ENCODE peak calls at places on chromosomes 3 and 15, in nine cellular contexts. One of them, this sample, is unnamed.

GRCh38 chr3:186318135-186318534 is 43.9 kb downstream of the DGKG start:
- DNase-seq in cardiac fibroblast: peak
- DNase-seq in fibroblast of pulmonary artery: no peak
- DNase-seq in SJSA1: no peak
- DNase-seq in bronchial epithelial cell: no peak
- DNase-seq in kidney epithelial cell: no peak
- DNase-seq in cardiac muscle cell: peak
- DNase-seq in CD8-positive, alpha-beta T cell: no peak
- DNase-seq in ascending aorta: no peak
- DNase-seq in this sample: no peak

GRCh38 chr15:90680371-90680935 is 36.7 kb upstream of the BLM start:
- DNase-seq in cardiac fibroblast: peak
- DNase-seq in kidney epithelial cell: peak
- DNase-seq in bronchial epithelial cell: peak
- DNase-seq in cardiac muscle cell: peak
- DNase-seq in ascending aorta: no peak
- DNase-seq in SJSA1: peak
- DNase-seq in fibroblast of pulmonary artery: peak
- DNase-seq in CD8-positive, alpha-beta T cell: no peak
- DNase-seq in this sample: peak

GRCh38 chr3:116734243-116734642 is 24.7 kb downstream of the TUSC7 start:
- DNase-seq in cardiac muscle cell: no peak
- DNase-seq in SJSA1: no peak
- DNase-seq in bronchial epithelial cell: peak
- DNase-seq in cardiac fibroblast: no peak
- DNase-seq in ascending aorta: no peak
- DNase-seq in CD8-positive, alpha-beta T cell: no peak
- DNase-seq in fibroblast of pulmonary artery: no peak
- DNase-seq in kidney epithelial cell: no peak
- DNase-seq in this sample: no peak

GRCh38 chr3:70138606-70139005 is 139.1 kb downstream of the SAMMSON start:
- DNase-seq in kidney epithelial cell: no peak
- DNase-seq in fibroblast of pulmonary artery: no peak
- DNase-seq in cardiac muscle cell: no peak
- DNase-seq in cardiac fibroblast: no peak
- DNase-seq in CD8-positive, alpha-beta T cell: no peak
- DNase-seq in bronchial epithelial cell: peak
- DNase-seq in ascending aorta: no peak
- DNase-seq in SJSA1: no peak
- DNase-seq in this sample: no peak

GRCh38 chr3:53822331-53822741 is 23.9 kb downstream of the CHDH start:
- DNase-seq in bronchial epithelial cell: no peak
- DNase-seq in fibroblast of pulmonary artery: no peak
- DNase-seq in cardiac muscle cell: no peak
- DNase-seq in ascending aorta: no peak
- DNase-seq in CD8-positive, alpha-beta T cell: no peak
- DNase-seq in SJSA1: no peak
- DNase-seq in cardiac fibroblast: no peak
- DNase-seq in kidney epithelial cell: no peak
- DNase-seq in this sample: no peak

GRCh38 chr15:41989573-41990242 is 17.4 kb upstream of the EHD4 start:
- DNase-seq in kidney epithelial cell: no peak
- DNase-seq in SJSA1: peak
- DNase-seq in ascending aorta: peak
- DNase-seq in CD8-positive, alpha-beta T cell: peak
- DNase-seq in cardiac fibroblast: peak
- DNase-seq in bronchial epithelial cell: peak
- DNase-seq in fibroblast of pulmonary artery: peak
- DNase-seq in cardiac muscle cell: peak
- DNase-seq in this sample: peak

GRCh38 chr15:40010681-40011080 is 28.3 kb downstream of the SRP14 start:
- DNase-seq in bronchial epithelial cell: no peak
- DNase-seq in cardiac muscle cell: peak
- DNase-seq in fibroblast of pulmonary artery: peak
- DNase-seq in SJSA1: no peak
- DNase-seq in kidney epithelial cell: no peak
- DNase-seq in ascending aorta: no peak
- DNase-seq in CD8-positive, alpha-beta T cell: no peak
- DNase-seq in cardiac fibroblast: peak
- DNase-seq in this sample: peak

GRCh38 chr3:94046533-94046932 is 16.2 kb downstream of the DHFR2 start:
- DNase-seq in kidney epithelial cell: no peak
- DNase-seq in SJSA1: no peak
- DNase-seq in fibroblast of pulmonary artery: no peak
- DNase-seq in cardiac fibroblast: no peak
- DNase-seq in bronchial epithelial cell: no peak
- DNase-seq in CD8-positive, alpha-beta T cell: no peak
- DNase-seq in ascending aorta: no peak
- DNase-seq in cardiac muscle cell: no peak
- DNase-seq in this sample: no peak

GRCh38 chr3:196673632-196674031 is 34.1 kb downstream of the NRROS start:
- DNase-seq in CD8-positive, alpha-beta T cell: no peak
- DNase-seq in bronchial epithelial cell: no peak
- DNase-seq in ascending aorta: no peak
- DNase-seq in SJSA1: no peak
- DNase-seq in kidney epithelial cell: no peak
- DNase-seq in cardiac muscle cell: no peak
- DNase-seq in cardiac fibroblast: no peak
- DNase-seq in fibroblast of pulmonary artery: no peak
- DNase-seq in this sample: no peak

GRCh38 chr3:13544951-13545651 is 3.8 kb upstream of the FBLN2 start:
- DNase-seq in ascending aorta: no peak
- DNase-seq in kidney epithelial cell: no peak
- DNase-seq in SJSA1: no peak
- DNase-seq in cardiac fibroblast: no peak
- DNase-seq in bronchial epithelial cell: no peak
- DNase-seq in cardiac muscle cell: no peak
- DNase-seq in CD8-positive, alpha-beta T cell: no peak
- DNase-seq in fibroblast of pulmonary artery: no peak
- DNase-seq in this sample: no peak

GRCh38 chr3:57803647-57804081 is 47.6 kb downstream of the SLMAP start:
- DNase-seq in cardiac muscle cell: peak
- DNase-seq in cardiac fibroblast: peak
- DNase-seq in CD8-positive, alpha-beta T cell: no peak
- DNase-seq in SJSA1: peak
- DNase-seq in kidney epithelial cell: peak
- DNase-seq in bronchial epithelial cell: peak
- DNase-seq in fibroblast of pulmonary artery: peak
- DNase-seq in ascending aorta: no peak
- DNase-seq in this sample: peak

GRCh38 chr15:64806509-64806908 is 18.9 kb downstream of the PIF1 start:
- DNase-seq in bronchial epithelial cell: no peak
- DNase-seq in fibroblast of pulmonary artery: no peak
- DNase-seq in ascending aorta: no peak
- DNase-seq in cardiac fibroblast: no peak
- DNase-seq in kidney epithelial cell: no peak
- DNase-seq in cardiac muscle cell: no peak
- DNase-seq in CD8-positive, alpha-beta T cell: no peak
- DNase-seq in SJSA1: no peak
- DNase-seq in this sample: no peak

GRCh38 chr3:169327969-169328368 is 335.5 kb downstream of the MECOM start:
- DNase-seq in cardiac fibroblast: no peak
- DNase-seq in fibroblast of pulmonary artery: no peak
- DNase-seq in cardiac muscle cell: no peak
- DNase-seq in kidney epithelial cell: no peak
- DNase-seq in CD8-positive, alpha-beta T cell: no peak
- DNase-seq in bronchial epithelial cell: peak
- DNase-seq in ascending aorta: no peak
- DNase-seq in SJSA1: no peak
- DNase-seq in this sample: no peak

GRCh38 chr3:164940737-164941136 is 137.6 kb downstream of the SI start:
- DNase-seq in ascending aorta: no peak
- DNase-seq in cardiac muscle cell: no peak
- DNase-seq in SJSA1: no peak
- DNase-seq in bronchial epithelial cell: peak
- DNase-seq in kidney epithelial cell: peak
- DNase-seq in fibroblast of pulmonary artery: no peak
- DNase-seq in cardiac fibroblast: no peak
- DNase-seq in CD8-positive, alpha-beta T cell: no peak
- DNase-seq in this sample: peak

GRCh38 chr3:141094851-141095545 is 43.9 kb downstream of the SPSB4 start:
- DNase-seq in cardiac muscle cell: peak
- DNase-seq in cardiac fibroblast: peak
- DNase-seq in fibroblast of pulmonary artery: peak
- DNase-seq in kidney epithelial cell: no peak
- DNase-seq in SJSA1: no peak
- DNase-seq in CD8-positive, alpha-beta T cell: no peak
- DNase-seq in ascending aorta: peak
- DNase-seq in bronchial epithelial cell: no peak
- DNase-seq in this sample: peak

GRCh38 chr3:133996251-133996661 is 33.5 kb downstream of the SLCO2A1 start:
- DNase-seq in cardiac muscle cell: no peak
- DNase-seq in cardiac fibroblast: no peak
- DNase-seq in CD8-positive, alpha-beta T cell: no peak
- DNase-seq in bronchial epithelial cell: no peak
- DNase-seq in ascending aorta: no peak
- DNase-seq in fibroblast of pulmonary artery: no peak
- DNase-seq in kidney epithelial cell: no peak
- DNase-seq in SJSA1: peak
- DNase-seq in this sample: peak

DNA sequence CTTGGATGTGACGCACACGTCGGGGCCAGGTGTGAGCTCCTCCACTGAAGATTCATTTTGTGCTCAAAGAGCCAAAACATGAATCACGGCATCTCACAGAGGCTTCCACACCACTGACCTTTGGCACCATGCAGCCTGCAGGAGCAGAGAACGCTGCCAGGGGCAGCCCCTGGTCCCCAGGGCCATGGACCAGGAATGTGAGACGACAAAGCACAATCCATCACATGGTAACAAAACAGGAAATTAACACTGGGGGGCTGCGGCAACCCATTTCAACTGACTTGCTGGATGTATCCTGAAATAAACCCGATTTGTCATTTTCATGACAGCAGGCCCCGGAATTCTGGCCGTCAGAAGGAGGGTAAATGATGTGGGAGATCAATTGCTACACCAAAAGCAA is 167.5 kb upstream of the IGF1R start:
- DNase-seq in kidney epithelial cell: no peak
- DNase-seq in ascending aorta: no peak
- DNase-seq in fibroblast of pulmonary artery: no peak
- DNase-seq in CD8-positive, alpha-beta T cell: no peak
- DNase-seq in cardiac muscle cell: no peak
- DNase-seq in cardiac fibroblast: no peak
- DNase-seq in bronchial epithelial cell: no peak
- DNase-seq in SJSA1: no peak
- DNase-seq in this sample: no peak
- H3K4me3 ChIP-seq in kidney epithelial cell: no peak
- H3K4me3 ChIP-seq in ascending aorta: no peak
- H3K4me3 ChIP-seq in fibroblast of pulmonary artery: no peak
- H3K4me3 ChIP-seq in CD8-positive, alpha-beta T cell: no peak
- H3K4me3 ChIP-seq in cardiac muscle cell: no peak
- H3K4me3 ChIP-seq in cardiac fibroblast: no peak
- H3K4me3 ChIP-seq in bronchial epithelial cell: no peak
- H3K4me3 ChIP-seq in SJSA1: no peak
- H3K4me3 ChIP-seq in this sample: no peak

DNA sequence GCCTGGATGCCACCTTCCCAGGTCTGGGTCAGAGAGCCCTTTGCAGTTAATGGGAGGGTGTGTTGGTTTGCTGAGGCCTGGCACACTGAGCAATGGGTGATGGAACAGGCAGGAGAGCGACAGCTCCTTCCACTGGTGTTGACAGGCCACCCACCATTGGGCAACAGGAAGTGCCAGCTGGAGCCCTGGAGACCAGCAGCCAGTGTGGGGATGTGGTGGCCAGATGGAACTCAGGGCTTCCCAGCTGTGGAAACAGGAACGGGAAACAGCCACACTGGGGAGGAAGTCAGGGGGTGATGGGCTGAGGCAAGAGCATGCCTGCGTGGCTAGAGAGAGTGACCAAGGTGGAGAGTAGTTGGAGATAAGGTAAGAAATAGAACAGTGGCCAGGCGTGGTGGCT is 9.3 kb downstream of the PSTPIP1 start:
- DNase-seq in kidney epithelial cell: no peak
- DNase-seq in cardiac fibroblast: no peak
- DNase-seq in SJSA1: no peak
- DNase-seq in ascending aorta: peak
- DNase-seq in bronchial epithelial cell: no peak
- DNase-seq in CD8-positive, alpha-beta T cell: no peak
- DNase-seq in fibroblast of pulmonary artery: no peak
- DNase-seq in cardiac muscle cell: no peak
- DNase-seq in this sample: no peak
- H3K4me3 ChIP-seq in kidney epithelial cell: no peak
- H3K4me3 ChIP-seq in cardiac fibroblast: no peak
- H3K4me3 ChIP-seq in SJSA1: no peak
- H3K4me3 ChIP-seq in ascending aorta: no peak
- H3K4me3 ChIP-seq in bronchial epithelial cell: no peak
- H3K4me3 ChIP-seq in CD8-positive, alpha-beta T cell: no peak
- H3K4me3 ChIP-seq in fibroblast of pulmonary artery: no peak
- H3K4me3 ChIP-seq in cardiac muscle cell: no peak
- H3K4me3 ChIP-seq in this sample: no peak

GRCh38 chr3:188860147-188860546 is 311.6 kb upstream of the TPRG1 start:
- DNase-seq in cardiac fibroblast: peak
- DNase-seq in kidney epithelial cell: no peak
- DNase-seq in fibroblast of pulmonary artery: peak
- DNase-seq in bronchial epithelial cell: peak
- DNase-seq in SJSA1: no peak
- DNase-seq in ascending aorta: no peak
- DNase-seq in cardiac muscle cell: peak
- DNase-seq in CD8-positive, alpha-beta T cell: no peak
- DNase-seq in this sample: peak

GRCh38 chr3:188867691-188868090 is 304.1 kb upstream of the TPRG1 start:
- DNase-seq in fibroblast of pulmonary artery: no peak
- DNase-seq in CD8-positive, alpha-beta T cell: no peak
- DNase-seq in SJSA1: no peak
- DNase-seq in cardiac muscle cell: no peak
- DNase-seq in cardiac fibroblast: no peak
- DNase-seq in kidney epithelial cell: no peak
- DNase-seq in ascending aorta: no peak
- DNase-seq in bronchial epithelial cell: no peak
- DNase-seq in this sample: no peak

GRCh38 chr3:188863999-188864406 is 307.8 kb upstream of the TPRG1 start:
- DNase-seq in kidney epithelial cell: no peak
- DNase-seq in bronchial epithelial cell: no peak
- DNase-seq in cardiac muscle cell: peak
- DNase-seq in SJSA1: no peak
- DNase-seq in cardiac fibroblast: peak
- DNase-seq in fibroblast of pulmonary artery: peak
- DNase-seq in CD8-positive, alpha-beta T cell: no peak
- DNase-seq in ascending aorta: no peak
- DNase-seq in this sample: peak

GRCh38 chr3:188861847-188862740 is 309.7 kb upstream of the TPRG1 start:
- DNase-seq in fibroblast of pulmonary artery: peak
- DNase-seq in kidney epithelial cell: peak
- DNase-seq in cardiac fibroblast: peak
- DNase-seq in SJSA1: no peak
- DNase-seq in CD8-positive, alpha-beta T cell: no peak
- DNase-seq in cardiac muscle cell: peak
- DNase-seq in bronchial epithelial cell: peak
- DNase-seq in ascending aorta: no peak
- DNase-seq in this sample: peak
- H3K4me3 ChIP-seq in fibroblast of pulmonary artery: no peak
- H3K4me3 ChIP-seq in kidney epithelial cell: no peak
- H3K4me3 ChIP-seq in cardiac fibroblast: no peak
- H3K4me3 ChIP-seq in SJSA1: no peak
- H3K4me3 ChIP-seq in CD8-positive, alpha-beta T cell: no peak
- H3K4me3 ChIP-seq in cardiac muscle cell: no peak
- H3K4me3 ChIP-seq in bronchial epithelial cell: no peak
- H3K4me3 ChIP-seq in ascending aorta: no peak
- H3K4me3 ChIP-seq in this sample: no peak

DNA sequence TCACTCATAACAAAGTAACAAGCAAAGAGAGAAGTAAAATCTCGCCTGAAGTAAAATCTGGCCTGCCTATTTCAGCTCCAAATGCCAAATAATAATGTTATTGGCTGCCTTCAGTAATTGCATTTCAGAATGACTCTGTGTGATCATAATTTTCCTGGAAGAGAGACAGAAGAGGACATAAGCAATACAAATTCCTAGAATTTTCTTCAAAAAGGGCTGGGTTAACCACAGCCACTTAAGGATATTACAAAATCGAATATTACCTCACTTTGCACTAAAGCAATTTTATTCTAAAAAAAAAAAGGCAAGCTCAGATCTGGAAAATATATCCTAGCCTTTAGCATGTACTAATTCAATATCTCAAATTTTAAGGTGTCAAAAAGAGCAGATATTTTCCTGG is 116.4 kb downstream of the STAC start:
- DNase-seq in cardiac muscle cell: peak
- DNase-seq in SJSA1: no peak
- DNase-seq in kidney epithelial cell: no peak
- DNase-seq in fibroblast of pulmonary artery: peak
- DNase-seq in ascending aorta: no peak
- DNase-seq in cardiac fibroblast: peak
- DNase-seq in CD8-positive, alpha-beta T cell: no peak
- DNase-seq in bronchial epithelial cell: peak
- DNase-seq in this sample: peak
- H3K4me3 ChIP-seq in cardiac muscle cell: no peak
- H3K4me3 ChIP-seq in SJSA1: no peak
- H3K4me3 ChIP-seq in kidney epithelial cell: no peak
- H3K4me3 ChIP-seq in fibroblast of pulmonary artery: no peak
- H3K4me3 ChIP-seq in ascending aorta: no peak
- H3K4me3 ChIP-seq in cardiac fibroblast: no peak
- H3K4me3 ChIP-seq in CD8-positive, alpha-beta T cell: no peak
- H3K4me3 ChIP-seq in bronchial epithelial cell: no peak
- H3K4me3 ChIP-seq in this sample: no peak

This sample was measured in choroid plexus epithelial cell.